ENCODE peak calls at places on chromosomes 13 and 19, in four cellular contexts. H, B, O and K are unnamed samples.

GRCh38 chr13:98506343-98507059 is 70.4 kb downstream of the STK24 start:
- DNase-seq in H (no peak), B (no peak), O (no peak), K (no peak)

GRCh38 chr13:50081106-50081898 is 66.1 kb downstream of the KCNRG start:
- DNase-seq in H (peak; percentile 54), B (no peak), O (peak; percentile 69), K (peak; percentile 78)

GRCh38 chr19:41133260-41133659 is 19.0 kb downstream of the CYP2F1 start:
- DNase-seq in H (no peak), B (no peak), O (no peak), K (no peak)

GRCh38 chr19:49761625-49762311 is 1.3 kb downstream of the TSKS start:
- DNase-seq in H (peak; percentile 58), B (no peak), O (no peak), K (peak; percentile 64)

GRCh38 chr13:24159921-24160324 is 597 bp upstream of the SPATA13 start:
- DNase-seq in H (no peak), B (no peak), O (no peak), K (no peak)

GRCh38 chr19:32230441-32230840 is 115.0 kb upstream of the ZNF507 start:
- DNase-seq in H (no peak), B (no peak), O (no peak), K (no peak)

GRCh38 chr13:34803756-34804155 is 138.3 kb upstream of the NBEA start:
- DNase-seq in H (no peak), B (no peak), O (no peak), K (no peak)

GRCh38 chr19:49977111-49977510 is 16.1 kb upstream of the SIGLEC11 start:
- DNase-seq in H (no peak), B (no peak), O (no peak), K (peak; percentile 16)

GRCh38 chr13:32381539-32381938 is 46.4 kb downstream of the N4BP2L1 start:
- DNase-seq in H (no peak), B (peak; percentile 15), O (no peak), K (no peak)

GRCh38 chr19:14507704-14508246 is 10.4 kb downstream of the DNAJB1 start:
- DNase-seq in H (no peak), B (no peak), O (no peak), K (peak; percentile 36)

GRCh38 chr13:36973009-36973408 is 26.1 kb downstream of the ALG5 start:
- DNase-seq in H (no peak), B (no peak), O (no peak), K (no peak)

GRCh38 chr19:40231057-40231456 is 4.6 kb upstream of the CCNP start:
- DNase-seq in H (no peak), B (no peak), O (no peak), K (no peak)

GRCh38 chr19:33499248-33499647 is 22.3 kb downstream of the PEPD start:
- DNase-seq in H (no peak), B (no peak), O (no peak), K (no peak)

GRCh38 chr19:42048992-42049391 is 21.0 kb downstream of the GRIK5 start:
- DNase-seq in H (no peak), B (no peak), O (no peak), K (no peak)

GRCh38 chr19:56637976-56638555 is 4.9 kb upstream of the SMIM17 start:
- DNase-seq in H (peak; percentile 23), B (peak; percentile 90), O (no peak), K (peak; percentile 91)

GRCh38 chr19:41541990-41542584 is 33.9 kb upstream of the CEACAM21 start:
- DNase-seq in H (peak; percentile 36), B (peak; percentile 63), O (no peak), K (peak; percentile 77)

GRCh38 chr19:18670313-18670712 is 13.2 kb upstream of the CRTC1 start:
- DNase-seq in H (no peak), B (no peak), O (no peak), K (no peak)

GRCh38 chr19:58407658-58408151 is 744 bp upstream of the ZNF584 start:
- DNase-seq in H (no peak), B (no peak), O (no peak), K (no peak)

GRCh38 chr19:2044709-2045500 is 6.1 kb downstream of the MKNK2 start:
- DNase-seq in H (no peak), B (no peak), O (peak; percentile 66), K (no peak)

GRCh38 chr19:39144487-39145071 is 19.0 kb downstream of the PAK4 start:
- DNase-seq in H (peak; percentile 44), B (no peak), O (no peak), K (peak; percentile 58)

GRCh38 chr13:113856716-113857065 is 7.2 kb downstream of the GAS6 start:
- DNase-seq in H (no peak), B (no peak), O (peak; percentile 80), K (peak; percentile 80)

GRCh38 chr13:27927444-27928352 is 7.9 kb downstream of the PDX1 start:
- DNase-seq in H (no peak), B (peak; percentile 12), O (no peak), K (no peak)

GRCh38 chr13:50192272-50192813 is 177.1 kb downstream of the KCNRG start:
- DNase-seq in H (no peak), B (no peak), O (no peak), K (no peak)

GRCh38 chr13:25288966-25289365 is 1.7 kb upstream of the MTMR6 start:
- DNase-seq in H (no peak), B (no peak), O (no peak), K (no peak)

GRCh38 chr19:4374451-4375163 is 25.7 kb downstream of the SH3GL1 start:
- DNase-seq in H (peak; percentile 78), B (no peak), O (peak; percentile 95), K (peak; percentile 94)

GRCh38 chr19:35212241-35212640 is 16.3 kb downstream of the FAM187B start:
- DNase-seq in H (no peak), B (no peak), O (no peak), K (no peak)

GRCh38 chr19:50458396-50459066 is 17.8 kb upstream of the EMC10 start:
- DNase-seq in H (no peak), B (no peak), O (no peak), K (no peak)

GRCh38 chr13:109451726-109452125 is 334.7 kb downstream of the IRS2 start:
- DNase-seq in H (no peak), B (no peak), O (no peak), K (no peak)

GRCh38 chr13:97395437-97396136 is 38.4 kb upstream of the RAP2A start:
- DNase-seq in H (no peak), B (no peak), O (no peak), K (no peak)

GRCh38 chr13:91664036-91664435 is 265.6 kb downstream of the GPC5 start:
- DNase-seq in H (no peak), B (no peak), O (no peak), K (no peak)

GRCh38 chr19:48061401-48062344 is 17.8 kb upstream of the CABP5 start:
- DNase-seq in H (no peak), B (no peak), O (no peak), K (no peak)

GRCh38 chr19:478236-478888 is 17.5 kb upstream of the SHC2 start:
- DNase-seq in H (no peak), B (no peak), O (peak; percentile 42), K (peak; percentile 52)

GRCh38 chr19:29413435-29413834 is 112.4 kb upstream of the VSTM2B start:
- DNase-seq in H (no peak), B (no peak), O (no peak), K (no peak)

GRCh38 chr13:75050419-75051066 is 431.4 kb downstream of the TBC1D4 start:
- DNase-seq in H (no peak), B (no peak), O (no peak), K (no peak)

DNA sequence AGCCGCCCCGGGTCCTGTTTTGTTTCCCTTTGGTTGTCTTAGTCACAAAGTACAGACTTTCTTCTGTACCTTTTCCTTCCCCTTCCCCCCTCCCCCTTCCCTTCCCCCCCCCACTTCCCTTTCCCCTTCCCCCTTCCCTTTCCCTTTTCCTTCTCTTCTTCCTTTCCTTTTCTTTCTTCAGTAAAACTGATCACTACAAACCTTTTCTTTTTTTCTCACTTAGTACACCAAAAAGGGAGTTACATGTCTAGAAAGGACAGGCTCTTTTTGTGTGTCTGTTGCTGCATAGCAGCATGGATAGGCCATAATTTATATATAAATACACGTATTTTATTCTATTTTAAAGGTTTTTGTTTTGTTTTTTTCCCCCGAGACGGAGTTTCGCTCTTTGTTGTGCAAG is 35.4 kb downstream of the DNM2 start:
- DNase-seq in H (no peak), B (no peak), O (no peak), K (no peak)
- H3K4me1 ChIP-seq in H (peaks cover 14% of the 10 kb centered on the region), B (no peaks in the 10 kb centered on the region), O (peaks cover 31% of the 10 kb centered on the region), K (peaks cover 27% of the 10 kb centered on the region)

DNA sequence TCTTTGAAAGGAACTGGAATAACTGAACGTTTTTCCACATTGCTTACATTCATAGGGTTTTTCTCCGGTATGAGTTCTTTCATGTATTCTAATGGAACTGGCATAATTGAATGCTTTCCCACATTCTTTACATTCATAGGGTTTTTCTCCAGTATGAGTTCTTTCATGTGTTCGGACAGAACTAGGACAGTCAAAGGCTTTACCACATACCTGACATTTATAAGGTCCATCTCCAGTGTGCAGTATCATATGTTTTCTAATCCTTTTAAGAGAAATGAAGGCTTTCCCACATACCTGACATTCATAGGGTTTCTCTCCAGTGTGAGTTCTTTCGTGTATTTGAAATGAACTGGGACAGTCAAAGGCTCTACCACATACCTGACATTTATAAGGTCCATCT is 24.7 kb downstream of the ZNF564 start:
- DNase-seq in H (no peak), B (no peak), O (no peak), K (no peak)
- H3K9me3 ChIP-seq in H (no peaks in the 10 kb centered on the region), B (peaks cover 99% of the 10 kb centered on the region), O (peaks cover 98% of the 10 kb centered on the region), K (peaks cover 30% of the 10 kb centered on the region)

GRCh38 chr19:46935066-46935663 is 74.4 kb downstream of the ARHGAP35 start:
- DNase-seq in H (no peak), B (no peak), O (no peak), K (no peak)
- H3K4me3 ChIP-seq in H (no peak overlapping the region), B (no peak overlapping the region), O (no peak overlapping the region), K (no peak overlapping the region)

DNA sequence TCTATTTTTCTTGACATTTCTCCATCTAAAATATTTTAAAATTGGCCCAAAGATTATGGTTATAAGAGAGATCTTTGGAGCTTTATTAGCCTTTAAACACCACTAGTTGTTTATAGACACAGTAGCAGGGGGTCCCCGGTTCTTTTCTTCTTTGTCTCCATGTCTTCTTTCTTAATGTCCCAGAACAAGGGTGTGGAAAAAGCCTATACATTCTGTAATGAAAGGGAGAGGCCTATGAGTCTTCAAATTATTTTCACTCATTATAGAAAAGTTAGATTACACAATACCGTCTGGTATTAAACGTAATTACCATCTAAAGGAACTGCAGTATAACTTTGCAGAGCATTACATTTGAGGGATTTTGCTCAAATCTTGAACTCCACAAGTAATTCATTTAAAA is 299.9 kb downstream of the NALCN start:
- DNase-seq in H (no peak), B (no peak), O (no peak), K (no peak)
- H3K4me1 ChIP-seq in H (no peaks in the 10 kb centered on the region), B (peaks cover 3% of the 10 kb centered on the region), O (no peaks in the 10 kb centered on the region), K (no peaks in the 10 kb centered on the region)

GRCh38 chr19:27889156-27889555 is 1323.8 kb downstream of the UQCRFS1 start:
- DNase-seq in H (no peak), B (no peak), O (no peak), K (no peak)
- H3K9me3 ChIP-seq in H (no peaks in the 10 kb centered on the region), B (no peaks in the 10 kb centered on the region), O (no peaks in the 10 kb centered on the region), K (no peaks in the 10 kb centered on the region)

GRCh38 chr19:7918615-7919421 is 1.3 kb upstream of the SNAPC2 start:
- DNase-seq in H (no peak), B (no peak), O (no peak), K (peak; percentile 31)

GRCh38 chr19:7915250-7916136 is 863 bp downstream of the TGFBR3L start:
- DNase-seq in H (peak; percentile 12), B (no peak), O (no peak), K (peak; percentile 35)

GRCh38 chr19:7916137-7916907 is 1.7 kb downstream of the TGFBR3L start:
- DNase-seq in H (no peak), B (no peak), O (peak; percentile 67), K (peak; percentile 71)

GRCh38 chr19:7916908-7917291 is 2.3 kb downstream of the TGFBR3L start:
- DNase-seq in H (no peak), B (no peak), O (no peak), K (no peak)

GRCh38 chr19:7917292-7918061 is 2.7 kb upstream of the SNAPC2 start:
- DNase-seq in H (peak; percentile 62), B (no peak), O (peak; percentile 77), K (peak; percentile 80)
- H3K4me3 ChIP-seq in H (peak overlapping the region; percentile 20), B (peak overlapping the region; percentile 74), O (peak overlapping the region; percentile 82), K (peak overlapping the region; percentile 3)